ENCODE peak calls at places on chromosome 15, in seven cellular contexts. I is stimulated activated CD8-positive, alpha-beta memory T cell treated with anti-CD3 and anti-CD28 coated beads, Interleukin-7, amount 100 ng/mL, for 24 hours; P is activated T-cell treated with anti-CD3 and anti-CD28 coated beads for 1 hour; V is sciatic nerve; W is stimulated activated naive CD4-positive, alpha-beta T cell; T is islet precursor cell; S is Right ventricle myocardium superior. E is an unnamed sample.

GRCh38 chr15:69983696-69984265 is 113.9 kb downstream of the TLE3 start:
- DNase-seq in T (no peak), W (no peak), I (no peak), P (no peak), S (no peak), V (no peak), E (no peak)

GRCh38 chr15:36079021-36079420 is 500.4 kb upstream of the CDIN1 start:
- DNase-seq in S (no peak), T (no peak), I (no peak), P (no peak), V (no peak), W (no peak), E (no peak)

GRCh38 chr15:92665100-92665555 is 9.6 kb upstream of the FAM174B start:
- DNase-seq in S (no peak), I (no peak), V (no peak), P (no peak), T (no peak), W (no peak), E (no peak)

GRCh38 chr15:95857758-95858157 is 472.7 kb upstream of the NR2F2 start:
- DNase-seq in T (no peak), P (no peak), S (no peak), V (no peak), I (no peak), W (no peak), E (no peak)

GRCh38 chr15:48940508-48940907 is 23.2 kb downstream of the SHC4 start:
- DNase-seq in V (no peak), S (no peak), P (no peak), W (no peak), I (no peak), T (no peak), E (no peak)

GRCh38 chr15:54962637-54963036 is 234.1 kb downstream of the RSL24D1 start:
- DNase-seq in T (no peak), I (no peak), W (no peak), S (no peak), V (no peak), P (no peak), E (no peak)

GRCh38 chr15:101652783-101653430 is 726 bp upstream of the TM2D3 start:
- DNase-seq in V (no peak), S (peak; percentile 45), T (no peak), I (no peak), P (peak; percentile 3), W (no peak), E (no peak)

GRCh38 chr15:59553879-59554735 is 57.5 kb upstream of the GCNT3 start:
- DNase-seq in I (no peak), V (no peak), T (no peak), P (no peak), W (no peak), S (no peak), E (no peak)

GRCh38 chr15:65195542-65196026 is 10.4 kb upstream of the CLPX start:
- DNase-seq in S (peak; percentile 58), W (no peak), P (no peak), T (peak; percentile 15), I (no peak), V (no peak), E (no peak)

GRCh38 chr15:81225161-81225671 is 28.5 kb downstream of the IL16 start:
- DNase-seq in W (no peak), V (peak; percentile 71), I (no peak), T (no peak), S (peak; percentile 78), P (no peak), E (no peak)

GRCh38 chr15:90684281-90684680 is 32.9 kb upstream of the BLM start:
- DNase-seq in T (no peak), W (no peak), S (no peak), V (no peak), P (no peak), I (no peak), E (no peak)